ENCODE peak calls at places on chromosomes 3 and 15, in seven cellular contexts. E is body of pancreas, F is cardiac muscle cell, Q is neural crest cell, J is vagina, I is progenitor cell of endocrine pancreas, O is upper lobe of right lung. A is an unnamed sample.
A peak's percentile ranks its signal among the peaks of the same experiment; 100 is the strongest.

GRCh38 chr3:180594631-180595348 is 7.2 kb upstream of the TTC14 start:
- DNase-seq in J (no peak), E (no peak), I (no peak), O (no peak), Q (no peak), F (no peak), A (no peak)

GRCh38 chr3:52361011-52361410 is 44.9 kb downstream of the DNAH1 start:
- DNase-seq in J (no peak), O (no peak), F (no peak), E (no peak), Q (no peak), I (no peak), A (no peak)

GRCh38 chr3:2516762-2517441 is 418.2 kb downstream of the CNTN4 start:
- DNase-seq in Q (no peak), E (no peak), I (no peak), J (no peak), O (no peak), F (no peak), A (no peak)

GRCh38 chr3:156382458-156383346 is 172.2 kb downstream of the SSR3 start:
- DNase-seq in I (no peak), E (peak; percentile 20), O (no peak), F (peak; percentile 28), J (no peak), Q (peak; percentile 16), A (peak; percentile 47)

GRCh38 chr15:57567909-57568308 is 23.8 kb upstream of the MYZAP start:
- DNase-seq in O (no peak), I (no peak), J (no peak), F (no peak), E (no peak), Q (no peak), A (no peak)

GRCh38 chr3:57128863-57129602 is 36.1 kb downstream of the IL17RD start:
- DNase-seq in F (no peak), O (no peak), Q (no peak), E (no peak), J (no peak), I (no peak), A (no peak)

GRCh38 chr3:152243301-152243711 is 25.4 kb upstream of the MBNL1 start:
- DNase-seq in I (no peak), J (no peak), O (no peak), E (no peak), F (no peak), Q (no peak), A (no peak)

GRCh38 chr3:175001091-175001490 is 142.0 kb downstream of the NAALADL2 start:
- DNase-seq in J (no peak), Q (no peak), E (no peak), O (no peak), I (no peak), F (no peak), A (no peak)

GRCh38 chr3:154334973-154335420 is 10.7 kb upstream of the DHX36 start:
- DNase-seq in F (peak; percentile 45), O (no peak), Q (no peak), I (no peak), E (no peak), J (no peak), A (no peak)

GRCh38 chr15:64841258-64842098 is at the start of gene PLEKHO2:
- DNase-seq in O (peak; percentile 99), J (peak; percentile 96), E (peak; percentile 89), Q (peak; percentile 92), I (peak; percentile 81), F (peak; percentile 95), A (peak; percentile 90)

GRCh38 chr3:85821130-85821756 is 862.5 kb downstream of the CADM2 start:
- DNase-seq in E (peak; percentile 23), F (peak; percentile 62), I (no peak), O (no peak), Q (peak; percentile 31), J (no peak), A (peak; percentile 51)

GRCh38 chr15:78540955-78541743 is 905 bp downstream of the PSMA4 start:
- DNase-seq in F (no peak), O (no peak), I (no peak), Q (no peak), J (no peak), E (no peak), A (no peak)
- TF ChIP-seq CTCF in F (no peak), O (no peak), I (no peak), Q (no peak), J (no peak), E (no peak), A (no peak)

GRCh38 chr15:61186905-61187865 is 41.9 kb downstream of the RORA start:
- DNase-seq in Q (no peak), F (peak; percentile 88), I (no peak), O (peak; percentile 71), J (no peak), E (peak; percentile 22), A (no peak)

GRCh38 chr15:61182955-61183354 is 46.1 kb downstream of the RORA start:
- DNase-seq in O (no peak), J (no peak), I (no peak), F (no peak), E (no peak), Q (no peak), A (no peak)

GRCh38 chr15:61185759-61186158 is 43.3 kb downstream of the RORA start:
- DNase-seq in E (no peak), Q (no peak), F (no peak), I (no peak), J (no peak), O (no peak), A (no peak)

GRCh38 chr15:61188168-61188567 is 40.9 kb downstream of the RORA start:
- DNase-seq in F (no peak), Q (no peak), E (no peak), I (no peak), O (no peak), J (no peak), A (no peak)

GRCh38 chr15:61184431-61184830 is 44.7 kb downstream of the RORA start:
- DNase-seq in E (no peak), J (no peak), F (no peak), Q (no peak), I (no peak), O (no peak), A (no peak)
- TF ChIP-seq CTCF in E (no peak), J (no peak), F (no peak), Q (peak; percentile 34), I (no peak), O (no peak), A (no peak)

GRCh38 chr3:4986611-4987373 is 7.6 kb downstream of the BHLHE40 start:
- DNase-seq in O (peak; percentile 98), I (peak; percentile 81), E (peak; percentile 98), Q (peak; percentile 74), F (peak; percentile 97), J (peak; percentile 97), A (peak; percentile 84)
- TF ChIP-seq CTCF in O (no peak), I (no peak), E (no peak), Q (no peak), F (no peak), J (no peak), A (no peak)

DNA sequence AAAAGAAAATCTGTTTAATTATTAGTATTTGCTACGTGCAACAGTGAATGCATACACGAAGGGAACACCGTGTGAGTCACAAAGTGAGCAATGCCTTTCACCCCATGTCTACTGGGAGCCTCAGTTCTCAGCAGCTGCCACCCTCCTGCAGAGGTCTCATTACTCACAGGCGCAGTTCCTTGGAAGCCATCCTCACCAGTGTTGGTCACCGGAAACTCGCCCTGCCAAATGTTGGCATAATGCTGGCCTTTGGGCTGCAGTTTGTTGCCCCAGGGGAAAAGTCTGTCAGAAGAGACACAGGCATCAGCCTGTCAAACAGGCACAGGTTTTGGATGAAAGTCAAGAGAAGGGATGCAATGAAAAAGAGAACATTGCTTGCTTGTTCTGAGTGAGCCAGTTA is 50.1 kb downstream of the SUMF1 start:
- DNase-seq in O (no peak), Q (no peak), F (no peak), I (no peak), E (no peak), J (peak; percentile 87), A (no peak)
- TF ChIP-seq CTCF in O (no peak), Q (no peak), F (no peak), I (no peak), E (no peak), J (no peak), A (no peak)

GRCh38 chr3:81003817-81004216 is 757.6 kb downstream of the GBE1 start:
- DNase-seq in J (no peak), Q (no peak), F (no peak), I (no peak), E (no peak), O (no peak), A (no peak)
- TF ChIP-seq CTCF in J (no peak), Q (no peak), F (no peak), I (no peak), E (no peak), O (no peak), A (no peak)

GRCh38 chr3:48507256-48508061 is 3.5 kb upstream of the SHISA5 start:
- DNase-seq in J (no peak), E (peak; percentile 57), I (peak; percentile 48), Q (peak; percentile 23), O (peak; percentile 77), F (peak; percentile 58), A (peak; percentile 55)
- TF ChIP-seq CTCF in J (no peak), E (peak; percentile 29), I (peak; percentile 59), Q (peak; percentile 69), O (peak; percentile 49), F (peak; percentile 43), A (no peak)

GRCh38 chr3:13282986-13283876 is 136.9 kb downstream of the NUP210 start:
- DNase-seq in I (no peak), Q (no peak), O (peak; percentile 30), F (peak; percentile 72), J (no peak), E (peak; percentile 33), A (peak; percentile 68)
- TF ChIP-seq CTCF in I (peak; percentile 34), Q (peak; percentile 47), O (peak; percentile 11), F (peak; percentile 29), J (no peak), E (peak; percentile 18), A (peak; percentile 43)

DNA sequence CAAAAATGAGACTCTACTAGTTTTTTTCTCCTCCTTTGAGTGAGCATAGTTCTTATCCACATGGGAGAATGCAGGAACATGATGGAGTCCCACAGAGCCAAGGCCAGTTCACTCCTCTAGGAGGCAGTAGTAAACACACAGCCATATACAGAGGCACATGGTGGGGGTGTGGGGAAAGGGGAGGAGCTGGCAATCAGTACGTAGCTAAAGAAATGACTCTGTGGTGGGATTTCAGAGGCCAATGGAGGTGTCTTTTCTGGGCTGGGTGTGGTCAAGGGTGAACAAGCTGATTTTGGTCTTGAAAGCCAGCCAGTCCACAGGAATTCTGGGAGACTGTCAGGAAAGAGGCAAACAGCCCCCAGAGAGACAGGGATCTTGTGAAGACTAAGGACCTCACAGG is 6.6 kb upstream of the RAB11A start:
- DNase-seq in F (peak; percentile 55), Q (peak; percentile 42), J (no peak), I (no peak), E (peak; percentile 35), O (no peak), A (peak; percentile 38)
- TF ChIP-seq CTCF in F (peak; percentile 64), Q (peak; percentile 60), J (no peak), I (peak; percentile 38), E (peak; percentile 31), O (peak; percentile 43), A (peak; percentile 6)

A was measured in endothelial cell.